ENCODE peak calls at places on chromosome 3, in ten cellular contexts. K, E, T, B, I, Z, R, J, N and H are unnamed samples.

GRCh38 chr3:47578119-47578630 is 490 bp downstream of the CSPG5 start:
- DNase-seq in K (no peak), E (peak), T (peak), B (peak), I (peak), Z (peak), R (no peak), J (peak), N (peak), H (peak)

GRCh38 chr3:62201438-62202035 is 171.8 kb downstream of the FEZF2 start:
- DNase-seq in K (peak), E (no peak), T (peak), B (peak), I (peak), Z (peak), R (no peak), J (no peak), N (peak), H (peak)

GRCh38 chr3:13193320-13194284 is 120.4 kb upstream of the IQSEC1 start:
- DNase-seq in K (peak), E (no peak), T (no peak), B (no peak), I (no peak), Z (no peak), R (no peak), J (no peak), N (no peak), H (no peak)

GRCh38 chr3:58837863-58838255 is 171.3 kb upstream of the FAM3D start:
- DNase-seq in K (peak), E (no peak), T (no peak), B (no peak), I (peak), Z (no peak), R (no peak), J (no peak), N (no peak), H (no peak)

GRCh38 chr3:27607370-27607769 is 114.8 kb downstream of the EOMES start:
- DNase-seq in K (peak), E (no peak), T (no peak), B (no peak), I (no peak), Z (no peak), R (no peak), J (no peak), N (no peak), H (no peak)

GRCh38 chr3:4866841-4867240 is 112.4 kb upstream of the BHLHE40 start:
- DNase-seq in K (peak), E (no peak), T (peak), B (no peak), I (peak), Z (no peak), R (no peak), J (no peak), N (no peak), H (no peak)

GRCh38 chr3:75655501-75655904 is 8.6 kb upstream of the FRG2C start:
- DNase-seq in K (no peak), E (no peak), T (no peak), B (no peak), I (no peak), Z (no peak), R (no peak), J (no peak), N (no peak), H (no peak)

GRCh38 chr3:133991637-133992036 is 38.1 kb downstream of the SLCO2A1 start:
- DNase-seq in K (peak), E (no peak), T (no peak), B (no peak), I (no peak), Z (no peak), R (no peak), J (no peak), N (no peak), H (no peak)

GRCh38 chr3:87771338-87772059 is 287.3 kb downstream of the CGGBP1 start:
- DNase-seq in K (peak), E (no peak), T (peak), B (peak), I (no peak), Z (peak), R (no peak), J (peak), N (no peak), H (no peak)

GRCh38 chr3:122793568-122794416 is at the start of gene HSPBAP1:
- DNase-seq in K (peak), E (no peak), T (peak), B (peak), I (peak), Z (peak), R (peak), J (peak), N (peak), H (peak)

GRCh38 chr3:84904819-84905555 is 53.8 kb upstream of the CADM2 start:
- DNase-seq in K (no peak), E (peak), T (no peak), B (no peak), I (no peak), Z (no peak), R (no peak), J (peak), N (no peak), H (no peak)

GRCh38 chr3:195811756-195812155 is at the start of gene MUC4:
- DNase-seq in K (no peak), E (no peak), T (peak), B (no peak), I (no peak), Z (no peak), R (no peak), J (no peak), N (no peak), H (no peak)

GRCh38 chr3:117589454-117589853 is 879.9 kb downstream of the TUSC7 start:
- DNase-seq in K (no peak), E (peak), T (no peak), B (no peak), I (no peak), Z (no peak), R (no peak), J (no peak), N (no peak), H (no peak)

GRCh38 chr3:25385807-25386512 is 42.1 kb upstream of the RARB start:
- DNase-seq in K (no peak), E (no peak), T (peak), B (no peak), I (no peak), Z (no peak), R (no peak), J (no peak), N (no peak), H (no peak)